ENCODE peak calls at places on chromosomes 12 and 14, in ten cellular contexts. R, C, A, D, M, S, W, O, Q and J are unnamed samples.

GRCh38 chr12:69570545-69571399 is 14.5 kb upstream of the CCT2 start:
- DNase-seq in R (peak), C (no peak), A (peak), D (no peak), M (peak), S (peak), W (no peak), O (peak), Q (peak), J (no peak)

GRCh38 chr12:55780695-55781094 is 36.8 kb downstream of the SARNP start:
- DNase-seq in R (no peak), C (peak), A (no peak), D (no peak), M (no peak), S (no peak), W (no peak), O (peak), Q (peak), J (peak)

GRCh38 chr14:65226824-65227604 is 124.7 kb upstream of the MAX start:
- DNase-seq in R (no peak), C (no peak), A (no peak), D (no peak), M (no peak), S (no peak), W (no peak), O (peak), Q (peak), J (no peak)

GRCh38 chr12:21940549-21940948 is 677 bp downstream of the ABCC9 start:
- DNase-seq in R (no peak), C (no peak), A (no peak), D (no peak), M (no peak), S (no peak), W (no peak), O (no peak), Q (no peak), J (no peak)

GRCh38 chr14:52443506-52443905 is 108.8 kb downstream of the TXNDC16 start:
- DNase-seq in R (no peak), C (no peak), A (no peak), D (no peak), M (no peak), S (no peak), W (no peak), O (peak), Q (no peak), J (no peak)

GRCh38 chr14:88289214-88289613 is 33.9 kb downstream of the KCNK10 start:
- DNase-seq in R (no peak), C (no peak), A (no peak), D (no peak), M (no peak), S (no peak), W (no peak), O (peak), Q (peak), J (peak)

GRCh38 chr14:68458840-68459469 is 333.9 kb downstream of the ZFP36L1 start:
- DNase-seq in R (peak), C (no peak), A (peak), D (no peak), M (peak), S (peak), W (peak), O (peak), Q (peak), J (peak)

GRCh38 chr12:41473441-41473840 is 285.3 kb downstream of the PDZRN4 start:
- DNase-seq in R (no peak), C (no peak), A (no peak), D (no peak), M (no peak), S (no peak), W (no peak), O (no peak), Q (no peak), J (no peak)

GRCh38 chr14:58639842-58640484 is 2.2 kb downstream of the DACT1 start:
- DNase-seq in R (peak), C (peak), A (peak), D (no peak), M (peak), S (peak), W (no peak), O (peak), Q (peak), J (peak)

GRCh38 chr14:67564236-67564635 is 31.1 kb downstream of the PLEKHH1 start:
- DNase-seq in R (no peak), C (no peak), A (no peak), D (no peak), M (no peak), S (no peak), W (no peak), O (no peak), Q (no peak), J (no peak)

GRCh38 chr12:46504494-46504893 is 131.9 kb upstream of the SLC38A2 start:
- DNase-seq in R (no peak), C (no peak), A (no peak), D (no peak), M (no peak), S (no peak), W (no peak), O (no peak), Q (no peak), J (no peak)

GRCh38 chr12:131131077-131131807 is 177.5 kb downstream of the ADGRD1 start:
- DNase-seq in R (no peak), C (no peak), A (no peak), D (no peak), M (no peak), S (no peak), W (no peak), O (no peak), Q (no peak), J (no peak)

GRCh38 chr14:68979722-68980552 is 835 bp upstream of the ACTN1 start:
- DNase-seq in R (peak), C (no peak), A (peak), D (peak), M (no peak), S (no peak), W (peak), O (peak), Q (no peak), J (no peak)

GRCh38 chr14:55553791-55554190 is 26.2 kb upstream of the KTN1 start:
- DNase-seq in R (no peak), C (no peak), A (no peak), D (no peak), M (no peak), S (no peak), W (no peak), O (no peak), Q (no peak), J (no peak)

GRCh38 chr14:61322011-61322798 is 826 bp downstream of the PRKCH start:
- DNase-seq in R (peak), C (no peak), A (no peak), D (peak), M (no peak), S (no peak), W (peak), O (no peak), Q (no peak), J (no peak)

GRCh38 chr14:90487462-90487861 is 90.6 kb downstream of the CALM1 start:
- DNase-seq in R (no peak), C (no peak), A (no peak), D (no peak), M (no peak), S (no peak), W (no peak), O (no peak), Q (no peak), J (no peak)

GRCh38 chr14:74917646-74918081 is 5.4 kb downstream of the RPS6KL1 start:
- DNase-seq in R (peak), C (no peak), A (no peak), D (no peak), M (no peak), S (no peak), W (peak), O (no peak), Q (peak), J (no peak)

GRCh38 chr12:68932123-68932700 is 759 bp downstream of the CPM start:
- DNase-seq in R (no peak), C (no peak), A (no peak), D (no peak), M (no peak), S (no peak), W (no peak), O (no peak), Q (no peak), J (no peak)

GRCh38 chr14:101183376-101184103 is 280.0 kb upstream of the RTL1 start:
- DNase-seq in R (no peak), C (no peak), A (no peak), D (no peak), M (no peak), S (no peak), W (no peak), O (no peak), Q (peak), J (no peak)

GRCh38 chr12:115075552-115076170 is 391.7 kb upstream of the TBX3 start:
- DNase-seq in R (no peak), C (no peak), A (no peak), D (no peak), M (no peak), S (no peak), W (no peak), O (no peak), Q (no peak), J (no peak)

GRCh38 chr12:132711169-132711843 is 664 bp downstream of the PGAM5 start:
- DNase-seq in R (no peak), C (no peak), A (no peak), D (no peak), M (no peak), S (no peak), W (no peak), O (peak), Q (no peak), J (no peak)

GRCh38 chr14:100078997-100079561 is 13.9 kb downstream of the EVL start:
- DNase-seq in R (no peak), C (no peak), A (peak), D (no peak), M (peak), S (peak), W (no peak), O (peak), Q (peak), J (peak)

GRCh38 chr12:104276192-104277131 is 27.1 kb upstream of the EID3 start:
- DNase-seq in R (no peak), C (no peak), A (no peak), D (peak), M (no peak), S (no peak), W (no peak), O (no peak), Q (no peak), J (no peak)

GRCh38 chr12:88300931-88301330 is 158.8 kb downstream of the TMTC3 start:
- DNase-seq in R (no peak), C (no peak), A (no peak), D (no peak), M (no peak), S (no peak), W (no peak), O (peak), Q (no peak), J (no peak)

GRCh38 chr12:55060470-55060869 is 40.7 kb downstream of the NEUROD4 start:
- DNase-seq in R (no peak), C (no peak), A (no peak), D (no peak), M (no peak), S (no peak), W (no peak), O (no peak), Q (no peak), J (no peak)

GRCh38 chr14:103072595-103073366 is 11.2 kb upstream of the LBHD2 start:
- DNase-seq in R (peak), C (no peak), A (no peak), D (no peak), M (no peak), S (no peak), W (no peak), O (no peak), Q (no peak), J (no peak)

GRCh38 chr12:124109760-124110159 is 136.7 kb downstream of the ZNF664 start:
- DNase-seq in R (no peak), C (no peak), A (no peak), D (no peak), M (peak), S (no peak), W (no peak), O (peak), Q (peak), J (no peak)

GRCh38 chr12:91490667-91491309 is 308.2 kb upstream of the DCN start:
- DNase-seq in R (no peak), C (no peak), A (no peak), D (no peak), M (no peak), S (no peak), W (no peak), O (no peak), Q (no peak), J (no peak)

GRCh38 chr12:19404232-19404880 is 34.9 kb upstream of the AEBP2 start:
- DNase-seq in R (no peak), C (no peak), A (no peak), D (no peak), M (no peak), S (no peak), W (no peak), O (no peak), Q (no peak), J (no peak)

GRCh38 chr12:128290938-128291337 is 24.0 kb downstream of the TMEM132C start:
- DNase-seq in R (no peak), C (no peak), A (no peak), D (no peak), M (no peak), S (no peak), W (no peak), O (no peak), Q (no peak), J (no peak)

GRCh38 chr12:51632598-51632997 is 41.6 kb downstream of the SCN8A start:
- DNase-seq in R (no peak), C (no peak), A (no peak), D (no peak), M (no peak), S (no peak), W (no peak), O (no peak), Q (no peak), J (no peak)
- H3K4me3 ChIP-seq in R (no peak), C (no peak), A (no peak), D (no peak), M (no peak), S (no peak), W (no peak), O (no peak), Q (no peak), J (no peak)

DNA sequence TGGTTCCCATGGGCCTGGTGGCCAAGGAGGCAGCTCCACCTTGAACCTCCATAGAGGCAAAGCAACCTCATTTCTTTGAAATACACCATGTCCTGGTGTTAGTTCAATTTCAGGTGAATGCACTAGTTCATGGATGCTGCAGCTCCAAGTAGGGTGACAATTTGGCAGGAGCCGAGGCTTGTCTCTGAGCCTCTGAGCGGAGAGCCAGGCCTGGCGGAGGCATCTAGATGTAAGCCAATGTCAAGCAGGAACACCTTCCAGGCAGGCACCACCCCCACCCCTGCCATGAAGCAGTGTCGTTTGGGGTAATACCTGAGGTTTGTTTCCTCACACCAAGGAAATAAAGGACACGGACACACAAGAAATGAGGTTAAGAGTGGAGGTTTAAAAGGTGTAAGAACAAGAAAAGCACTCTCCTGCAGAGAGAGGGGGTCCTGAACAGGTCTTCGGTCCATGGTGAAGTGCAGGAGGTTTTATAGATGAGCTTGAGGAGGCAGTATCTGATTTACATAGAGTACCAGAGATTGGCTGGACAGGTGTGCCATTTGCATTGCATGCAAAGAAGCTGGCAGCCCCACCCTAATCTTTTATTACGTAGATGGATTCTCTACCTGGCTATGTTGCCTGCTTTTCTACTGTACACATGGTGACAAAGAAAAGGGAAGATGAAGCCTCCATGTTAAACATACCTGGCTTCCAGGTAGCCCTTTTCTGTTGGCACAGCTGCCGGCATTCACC is 60.3 kb downstream of the RIN3 start:
- DNase-seq in R (no peak), C (no peak), A (no peak), D (no peak), M (no peak), S (no peak), W (no peak), O (no peak), Q (no peak), J (no peak)
- H3K4me3 ChIP-seq in R (no peak), C (no peak), A (no peak), D (no peak), M (no peak), S (no peak), W (no peak), O (no peak), Q (no peak), J (no peak)

GRCh38 chr12:15563683-15564082 is 225.5 kb downstream of the EPS8 start:
- DNase-seq in R (no peak), C (peak), A (peak), D (no peak), M (peak), S (peak), W (no peak), O (peak), Q (peak), J (peak)
- H3K4me3 ChIP-seq in R (peak), C (no peak), A (no peak), D (peak), M (no peak), S (no peak), W (peak), O (no peak), Q (no peak), J (no peak)

DNA sequence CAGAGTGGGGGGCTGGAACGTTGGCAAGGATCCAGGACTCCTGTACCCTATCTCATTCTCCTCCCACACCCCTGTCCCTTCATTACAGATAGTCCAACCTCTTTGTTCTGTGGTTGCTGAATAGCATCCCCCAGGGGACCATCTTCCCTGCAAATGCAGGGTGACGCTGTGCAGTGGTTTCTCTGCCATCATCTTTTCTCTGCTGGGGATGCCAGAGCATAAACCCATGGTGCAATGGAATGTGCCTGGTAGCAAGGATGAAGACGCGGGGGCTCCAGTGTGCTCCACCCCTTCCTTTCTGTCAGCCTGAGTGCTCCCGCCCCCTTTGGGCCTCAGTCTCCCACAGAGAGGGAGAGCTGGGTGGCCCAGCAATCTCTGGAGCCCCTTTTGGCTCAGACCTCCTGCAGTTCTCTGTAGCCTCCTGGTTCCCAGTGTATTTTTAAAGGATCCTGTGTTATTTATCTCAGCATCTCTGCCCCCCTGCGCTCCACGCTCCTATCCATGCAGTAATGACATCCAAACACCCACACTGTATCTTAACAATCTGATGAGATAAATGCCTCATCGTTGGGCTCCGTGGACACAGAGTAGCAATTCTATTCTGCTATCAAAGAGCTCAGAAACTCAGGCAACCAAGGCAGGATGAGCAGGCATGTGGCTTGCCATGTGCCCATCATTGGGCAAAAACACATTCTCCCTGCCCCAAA is 212.8 kb downstream of the CACNA1C start:
- DNase-seq in R (no peak), C (no peak), A (peak), D (no peak), M (peak), S (peak), W (no peak), O (no peak), Q (peak), J (no peak)
- H3K4me3 ChIP-seq in R (no peak), C (no peak), A (no peak), D (no peak), M (no peak), S (no peak), W (no peak), O (no peak), Q (no peak), J (no peak)

GRCh38 chr12:51322452-51322851 is 1.5 kb downstream of the BIN2 start:
- DNase-seq in R (no peak), C (no peak), A (no peak), D (no peak), M (no peak), S (no peak), W (no peak), O (no peak), Q (no peak), J (no peak)

GRCh38 chr12:51323317-51323960 is 535 bp downstream of the BIN2 start:
- DNase-seq in R (no peak), C (no peak), A (no peak), D (no peak), M (no peak), S (no peak), W (no peak), O (no peak), Q (no peak), J (no peak)

GRCh38 chr12:51321882-51322281 is 2.1 kb downstream of the BIN2 start:
- DNase-seq in R (no peak), C (no peak), A (no peak), D (no peak), M (no peak), S (no peak), W (no peak), O (no peak), Q (no peak), J (no peak)

GRCh38 chr12:51324953-51325352 is 979 bp upstream of the BIN2 start:
- DNase-seq in R (no peak), C (no peak), A (no peak), D (no peak), M (no peak), S (no peak), W (no peak), O (no peak), Q (no peak), J (no peak)

DNA sequence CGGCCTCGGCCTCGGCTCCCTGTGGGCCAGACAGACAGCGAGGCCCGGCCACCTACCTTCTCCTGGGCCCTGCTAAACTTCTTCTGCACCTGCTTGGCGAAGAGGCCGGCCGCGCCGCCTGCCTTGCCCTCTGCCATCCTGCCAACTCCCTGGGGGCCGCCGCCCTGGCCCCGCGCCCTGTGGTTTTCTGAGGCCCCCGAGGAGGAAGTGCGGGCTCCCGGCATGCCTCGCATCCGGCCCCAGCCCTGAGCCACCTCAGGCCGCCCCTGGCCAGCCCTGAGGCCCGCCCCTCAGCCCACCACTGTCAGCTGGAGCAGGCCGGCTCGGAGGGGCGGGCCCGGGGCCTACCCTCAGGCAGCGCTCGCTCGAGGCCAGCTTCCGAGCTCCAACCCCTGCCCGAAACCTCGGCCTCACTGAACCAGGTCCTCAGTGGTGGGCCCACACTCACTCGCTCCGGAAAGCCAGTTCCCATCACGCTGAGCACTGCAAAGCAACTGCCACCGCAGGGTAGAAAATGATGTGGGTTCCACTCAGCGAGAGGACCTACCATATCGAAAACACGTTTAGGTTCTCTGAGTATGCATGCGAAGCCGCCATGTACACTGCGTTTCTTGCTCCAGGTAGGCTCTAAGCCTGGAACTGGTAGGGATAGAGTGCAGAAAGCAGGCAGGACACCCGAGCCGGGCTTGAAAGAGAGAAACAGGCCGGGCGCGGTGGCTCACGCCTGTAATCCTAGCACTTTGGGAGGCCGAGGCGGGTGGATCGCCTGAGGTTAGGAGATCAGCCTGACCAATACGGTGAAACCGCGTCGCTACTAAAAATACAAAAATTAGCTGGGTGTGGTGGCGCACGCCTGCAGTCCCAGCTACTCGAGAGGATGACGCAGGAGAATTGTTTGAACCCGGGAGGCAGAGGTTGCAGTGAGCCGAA is at the start of gene BIN2:
- DNase-seq in R (peak), C (no peak), A (no peak), D (peak), M (no peak), S (no peak), W (peak), O (no peak), Q (no peak), J (no peak)
- H3K4me3 ChIP-seq in R (peak), C (no peak), A (no peak), D (peak), M (no peak), S (no peak), W (peak), O (no peak), Q (no peak), J (no peak)

GRCh38 chr12:53326460-53327185 is 5.2 kb upstream of the AAAS start:
- DNase-seq in R (no peak), C (no peak), A (no peak), D (no peak), M (no peak), S (no peak), W (no peak), O (no peak), Q (no peak), J (no peak)
- H3K4me3 ChIP-seq in R (no peak), C (no peak), A (no peak), D (no peak), M (no peak), S (no peak), W (peak), O (no peak), Q (no peak), J (no peak)